ENCODE peak calls at places on chromosomes 16 and 17, in ten cellular contexts. G is BJ, Y is astrocyte of the spinal cord, C is tibial artery, E is brain microvascular endothelial cell, R is neuronal stem cell, D is upper lobe of right lung, L is ascending aorta, J is HepG2, F is sigmoid colon. S is an unnamed sample.
A peak's percentile ranks its signal among the peaks of the same experiment; 100 is the strongest.

GRCh38 chr17:68613739-68614298 is 12.7 kb upstream of the FAM20A start:
- DNase-seq in G (no peak), Y (peak; percentile 5), C (no peak), E (peak; percentile 16), R (peak; percentile 48), D (no peak), L (no peak), J (peak; percentile 86), F (no peak), S (no peak)

GRCh38 chr16:68086336-68086821 is 1.2 kb downstream of the NFATC3 start:
- DNase-seq in G (no peak), Y (peak; percentile 57), C (no peak), E (no peak), R (no peak), D (no peak), L (no peak), J (peak; percentile 69), F (no peak), S (no peak)

GRCh38 chr17:64378890-64379354 is 11.7 kb downstream of the PECAM1 start:
- DNase-seq in G (no peak), Y (no peak), C (peak; percentile 11), E (no peak), R (no peak), D (peak; percentile 6), L (no peak), J (peak; percentile 35), F (no peak), S (no peak)

GRCh38 chr16:4654387-4654901 is 29.8 kb downstream of the MGRN1 start:
- DNase-seq in G (no peak), Y (no peak), C (no peak), E (no peak), R (no peak), D (peak; percentile 86), L (no peak), J (no peak), F (no peak), S (no peak)

GRCh38 chr17:33972756-33973155 is 282.3 kb upstream of the CCL2 start:
- DNase-seq in G (no peak), Y (no peak), C (no peak), E (no peak), R (no peak), D (no peak), L (no peak), J (no peak), F (no peak), S (no peak)

GRCh38 chr16:85955566-85955965 is 56.6 kb downstream of the IRF8 start:
- DNase-seq in G (no peak), Y (no peak), C (no peak), E (no peak), R (no peak), D (no peak), L (no peak), J (no peak), F (no peak), S (no peak)

GRCh38 chr17:29784661-29785060 is 145.4 kb downstream of the SSH2 start:
- DNase-seq in G (no peak), Y (peak; percentile 23), C (no peak), E (no peak), R (no peak), D (no peak), L (no peak), J (no peak), F (no peak), S (no peak)

GRCh38 chr16:72961115-72961832 is 86.7 kb downstream of the ZFHX3 start:
- DNase-seq in G (no peak), Y (no peak), C (peak; percentile 66), E (peak; percentile 31), R (no peak), D (no peak), L (no peak), J (no peak), F (peak; percentile 57), S (no peak)

GRCh38 chr16:54928421-54929089 is 2.1 kb upstream of the IRX5 start:
- DNase-seq in G (no peak), Y (peak; percentile 20), C (peak; percentile 87), E (no peak), R (peak; percentile 30), D (peak; percentile 91), L (no peak), J (no peak), F (no peak), S (no peak)

GRCh38 chr17:78933959-78934568 is 8.9 kb upstream of the TIMP2 start:
- DNase-seq in G (peak; percentile 97), Y (peak; percentile 100), C (peak; percentile 99), E (peak; percentile 98), R (peak; percentile 72), D (peak; percentile 90), L (peak; percentile 95), J (peak; percentile 77), F (peak; percentile 100), S (peak; percentile 99)

GRCh38 chr17:42548070-42548837 is 4.5 kb upstream of the HSD17B1 start:
- DNase-seq in G (no peak), Y (peak; percentile 47), C (no peak), E (no peak), R (peak; percentile 71), D (peak; percentile 93), L (no peak), J (no peak), F (no peak), S (no peak)

GRCh38 chr16:61730997-61731396 is 305.2 kb downstream of the CDH8 start:
- DNase-seq in G (no peak), Y (no peak), C (no peak), E (no peak), R (no peak), D (no peak), L (no peak), J (no peak), F (no peak), S (no peak)

DNA sequence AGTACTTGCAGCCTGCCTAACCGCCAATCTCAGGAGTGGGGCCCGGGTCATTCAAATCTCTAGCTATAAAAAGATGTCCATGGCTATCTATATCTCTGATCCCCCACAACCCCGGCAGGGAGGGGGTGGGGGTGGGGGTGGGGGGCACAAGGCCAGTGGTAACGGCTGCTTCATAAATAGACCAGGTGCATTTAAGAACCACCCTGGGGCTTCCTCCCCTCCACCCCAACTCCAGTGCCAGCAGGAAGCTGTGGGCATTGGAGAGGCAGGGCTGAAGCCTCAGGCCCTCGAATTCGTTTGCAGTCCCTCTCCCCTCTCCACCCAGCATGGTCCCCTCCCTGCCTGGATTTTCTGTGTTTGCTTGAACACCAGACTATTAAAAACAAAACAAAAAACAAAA is 56.0 kb downstream of the RAP1GAP2 start:
- DNase-seq in G (no peak), Y (no peak), C (no peak), E (no peak), R (no peak), D (no peak), L (no peak), J (no peak), F (no peak), S (no peak)
- H3K4me3 ChIP-seq in G (no peak overlapping the region), Y (no peak overlapping the region), C (no peak overlapping the region), E (no peak overlapping the region), R (no peak overlapping the region), D (no peak overlapping the region), L (no peak overlapping the region), J (no peak overlapping the region), F (no peak overlapping the region), S (no peak overlapping the region)

DNA sequence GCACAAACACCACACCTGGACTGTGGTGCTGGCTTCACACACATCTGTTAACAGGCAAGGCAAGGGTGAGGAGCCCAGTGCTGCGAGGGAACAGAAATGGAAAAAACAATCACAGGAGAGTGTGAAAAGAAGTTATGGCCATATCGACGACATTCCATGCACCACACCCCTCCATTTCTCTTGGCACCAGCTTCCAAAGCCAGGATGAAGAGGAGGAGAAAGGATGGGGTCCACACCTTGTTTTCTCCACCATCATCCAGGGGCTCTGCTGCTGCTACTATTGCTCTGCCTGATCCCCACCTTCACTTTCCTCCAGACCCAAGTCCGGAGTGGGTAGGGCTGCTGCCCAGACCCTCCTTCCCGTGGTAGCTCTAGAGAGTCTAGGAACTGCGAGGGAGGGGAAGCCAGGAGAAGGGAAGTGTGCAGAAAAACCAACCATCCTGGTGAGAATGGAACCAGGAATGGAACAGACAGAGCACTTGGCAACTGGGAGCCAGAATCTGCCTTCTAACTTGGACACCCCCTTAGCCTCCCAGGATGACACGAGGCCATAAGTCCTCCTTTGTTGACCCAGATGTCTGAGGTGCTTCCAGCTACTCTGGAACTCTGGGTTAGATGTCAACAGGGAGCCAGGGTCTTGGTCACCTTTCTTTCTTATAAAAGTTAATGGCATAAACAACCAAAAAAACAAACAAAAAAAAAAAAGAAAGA is 1.2 kb upstream of the PROCA1 start:
- DNase-seq in G (no peak), Y (no peak), C (no peak), E (no peak), R (no peak), D (no peak), L (no peak), J (no peak), F (no peak), S (no peak)
- H3K4me3 ChIP-seq in G (no peak overlapping the region), Y (no peak overlapping the region), C (no peak overlapping the region), E (no peak overlapping the region), R (no peak overlapping the region), D (no peak overlapping the region), L (no peak overlapping the region), J (no peak overlapping the region), F (no peak overlapping the region), S (no peak overlapping the region)

GRCh38 chr17:18246880-18247612 is 11.5 kb downstream of the FLII start:
- DNase-seq in G (no peak), Y (no peak), C (no peak), E (no peak), R (no peak), D (peak; percentile 94), L (no peak), J (no peak), F (peak; percentile 81), S (no peak)
- H3K4me3 ChIP-seq in G (no peak overlapping the region), Y (no peak overlapping the region), C (no peak overlapping the region), E (no peak overlapping the region), R (no peak overlapping the region), D (no peak overlapping the region), L (no peak overlapping the region), J (no peak overlapping the region), F (no peak overlapping the region), S (no peak overlapping the region)

DNA sequence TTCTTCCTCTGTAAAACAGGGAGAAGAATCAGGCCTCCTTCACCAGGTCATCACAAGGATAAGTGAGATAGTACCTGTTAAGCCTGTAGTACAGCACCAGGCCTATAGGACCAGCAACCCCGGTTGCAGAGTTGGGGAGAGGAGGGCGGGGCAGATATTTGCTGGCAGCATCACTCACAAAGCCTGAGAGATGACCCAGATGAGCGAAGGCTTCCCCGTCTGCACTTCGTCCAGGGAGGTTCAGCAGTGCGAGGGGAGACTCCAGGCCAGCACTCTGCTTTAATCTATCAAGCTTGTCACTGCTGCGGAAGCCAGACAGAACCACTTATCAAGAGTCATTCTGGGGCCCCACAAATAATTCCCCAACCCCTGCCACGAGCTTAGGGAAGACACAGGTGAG is 15.8 kb upstream of the RBBP6 start:
- DNase-seq in G (no peak), Y (no peak), C (no peak), E (no peak), R (no peak), D (no peak), L (no peak), J (no peak), F (no peak), S (no peak)
- H3K4me3 ChIP-seq in G (no peak overlapping the region), Y (no peak overlapping the region), C (no peak overlapping the region), E (no peak overlapping the region), R (no peak overlapping the region), D (no peak overlapping the region), L (no peak overlapping the region), J (no peak overlapping the region), F (no peak overlapping the region), S (no peak overlapping the region)

S was measured in skeletal muscle cell.